ENCODE peak calls at places on chromosomes 4 and X, in nine cellular contexts. X is DND-41; F is IMR-90; Y is astrocyte of the cerebellum; O is upper lobe of left lung; Q is fibroblast of lung; A is tibial nerve; Z is CD8-positive, alpha-beta T cell; E is kidney. S is an unnamed sample.

GRCh38 chr4:182338059-182338458 is 94.9 kb downstream of the TENM3 start:
- DNase-seq in Y (peak), X (no peak), Z (no peak), O (no peak), A (no peak), Q (peak), E (no peak), F (no peak), S (no peak)

GRCh38 chrX:153885968-153886903 is at the start of gene L1CAM:
- DNase-seq in A (no peak), Y (no peak), X (no peak), Z (no peak), F (no peak), E (peak), O (no peak), Q (no peak), S (no peak)

GRCh38 chrX:119948381-119948780 is 4.8 kb upstream of the NKAP start:
- DNase-seq in Z (no peak), Y (no peak), O (no peak), X (no peak), E (no peak), A (no peak), F (no peak), Q (no peak), S (no peak)

GRCh38 chrX:6810796-6811195 is 275.9 kb upstream of the VCX3A start:
- DNase-seq in A (no peak), E (no peak), O (no peak), Z (no peak), F (no peak), Y (peak), Q (peak), X (no peak), S (no peak)

GRCh38 chr4:3128058-3128457 is 53.6 kb downstream of the HTT start:
- DNase-seq in Y (no peak), O (no peak), A (no peak), E (no peak), X (no peak), F (no peak), Q (no peak), Z (no peak), S (no peak)

GRCh38 chr4:132108784-132109183 is 1040.3 kb upstream of the PCDH10 start:
- DNase-seq in Q (peak), Z (no peak), O (no peak), F (peak), Y (peak), A (no peak), X (no peak), E (no peak), S (no peak)

GRCh38 chr4:150297861-150298474 is 219.7 kb downstream of the DCLK2 start:
- DNase-seq in Q (peak), X (peak), F (peak), A (no peak), O (no peak), Y (peak), E (no peak), Z (no peak), S (no peak)

GRCh38 chrX:22950278-22951266 is 49.2 kb upstream of the DDX53 start:
- DNase-seq in E (peak), Q (peak), Y (peak), F (peak), Z (no peak), X (no peak), A (no peak), O (no peak), S (peak)

GRCh38 chr4:7021930-7022658 is 21.1 kb upstream of the TADA2B start:
- DNase-seq in Z (no peak), O (no peak), Q (peak), E (no peak), F (peak), Y (peak), A (no peak), X (no peak), S (peak)

GRCh38 chr4:156830356-156830755 is 141.2 kb downstream of the PDGFC start:
- DNase-seq in X (no peak), E (no peak), Y (no peak), Q (peak), Z (no peak), F (peak), O (no peak), A (no peak), S (peak)

GRCh38 chr4:38100474-38101255 is 140.5 kb downstream of the PTTG2 start:
- DNase-seq in Z (no peak), Y (no peak), X (no peak), F (no peak), O (no peak), E (no peak), A (no peak), Q (no peak), S (no peak)

GRCh38 chr4:83561381-83561780 is 25.5 kb downstream of the GPAT3 start:
- DNase-seq in E (no peak), Y (no peak), X (no peak), F (peak), O (no peak), Z (no peak), A (no peak), Q (peak), S (no peak)

GRCh38 chr4:82842593-82842992 is 44.0 kb upstream of the SCD5 start:
- DNase-seq in E (no peak), F (peak), A (no peak), O (no peak), X (no peak), Q (no peak), Y (peak), Z (no peak), S (no peak)

GRCh38 chr4:64766565-64766964 is 357.3 kb upstream of the TECRL start:
- DNase-seq in Z (no peak), O (no peak), E (no peak), Y (no peak), Q (no peak), X (no peak), F (no peak), A (no peak), S (no peak)

GRCh38 chrX:40671126-40671525 is 23.8 kb upstream of the CXorf38 start:
- DNase-seq in Z (no peak), Y (no peak), Q (peak), F (no peak), X (no peak), E (no peak), A (no peak), O (no peak), S (no peak)

GRCh38 chr4:173489514-173489913 is 40.5 kb downstream of the HAND2 start:
- DNase-seq in Z (no peak), O (no peak), X (no peak), Q (peak), E (no peak), Y (peak), A (no peak), F (peak), S (peak)

GRCh38 chr4:186472948-186473347 is 82.4 kb downstream of the MTNR1A start:
- DNase-seq in Y (peak), A (no peak), F (peak), X (no peak), Q (peak), Z (no peak), O (no peak), E (no peak), S (no peak)

GRCh38 chrX:104281564-104281963 is 26.8 kb upstream of the ESX1 start:
- DNase-seq in Z (no peak), X (no peak), Q (no peak), F (no peak), E (no peak), A (no peak), Y (no peak), O (no peak), S (no peak)

GRCh38 chr4:47716017-47716416 is 121.8 kb downstream of the CORIN start:
- DNase-seq in E (no peak), Y (no peak), F (no peak), X (no peak), A (no peak), Z (no peak), O (no peak), Q (no peak), S (no peak)

GRCh38 chrX:21725916-21726315 is 32.0 kb downstream of the SMPX start:
- DNase-seq in E (no peak), X (no peak), Z (no peak), A (no peak), O (no peak), Y (no peak), Q (no peak), F (no peak), S (no peak)

GRCh38 chr4:22473268-22473667 is 42.6 kb downstream of the ADGRA3 start:
- DNase-seq in E (no peak), F (peak), Y (peak), O (no peak), Q (peak), A (no peak), Z (no peak), X (no peak), S (peak)

GRCh38 chrX:119755981-119756533 is 2.3 kb upstream of the SOWAHD start:
- DNase-seq in Y (no peak), O (no peak), A (no peak), Z (peak), Q (no peak), X (peak), E (no peak), F (peak), S (no peak)

GRCh38 chr4:23889814-23890269 is at the start of gene PPARGC1A:
- DNase-seq in Q (peak), E (peak), A (peak), F (peak), X (no peak), Y (no peak), Z (no peak), O (peak), S (no peak)

GRCh38 chrX:77622672-77623071 is 163.3 kb downstream of the ATRX start:
- DNase-seq in Q (no peak), E (no peak), F (no peak), O (no peak), Y (no peak), Z (no peak), X (no peak), A (no peak), S (no peak)

GRCh38 chrX:77628294-77629025 is 157.6 kb downstream of the ATRX start:
- DNase-seq in Q (no peak), E (no peak), F (no peak), Y (no peak), O (no peak), A (no peak), X (no peak), Z (no peak), S (no peak)
- TF ChIP-seq CTCF in Q (no peak), E (no peak), F (peak), Y (no peak), O (no peak), A (no peak), X (no peak), Z (no peak), S (no peak)

GRCh38 chrX:17529349-17529748 is 154.3 kb downstream of the NHS start:
- DNase-seq in O (no peak), Q (no peak), E (no peak), X (no peak), Z (no peak), A (no peak), Y (no peak), F (no peak), S (no peak)
- H3K4me3 ChIP-seq in O (no peak), Q (no peak), E (no peak), X (no peak), Z (no peak), A (no peak), Y (no peak), F (no peak), S (no peak)

GRCh38 chr4:8688041-8688907 is 95.7 kb downstream of the CPZ start:
- DNase-seq in X (no peak), O (peak), F (peak), Y (no peak), Z (no peak), A (peak), E (peak), Q (no peak), S (no peak)
- TF ChIP-seq CTCF in X (peak), O (peak), F (peak), Y (peak), Z (no peak), A (no peak), E (peak), Q (no peak), S (peak)

GRCh38 chr4:40953253-40954118 is 203.7 kb downstream of the NSUN7 start:
- DNase-seq in A (no peak), Q (no peak), O (peak), Y (no peak), E (no peak), F (no peak), Z (no peak), X (no peak), S (no peak)
- H3K4me3 ChIP-seq in A (no peak), Q (no peak), O (no peak), Y (no peak), E (peak), F (no peak), Z (no peak), X (no peak), S (no peak)